ENCODE peak calls at places on chromosomes 3 and 15, in nine cellular contexts. Q is ovary, H is breast epithelium, R is uterus, J is sigmoid colon, T is spleen, D is IMR-90, V is transverse colon, O is H1. E is an unnamed sample.

GRCh38 chr3:138124689-138125420 is 7.3 kb downstream of the A4GNT start:
- DNase-seq in Q (no peak), H (no peak), R (no peak), J (no peak), T (no peak), D (peak; percentile 80), V (no peak), O (no peak), E (no peak)

GRCh38 chr3:165814380-165814779 is 22.8 kb downstream of the BCHE start:
- DNase-seq in Q (no peak), H (no peak), R (no peak), J (no peak), T (no peak), D (no peak), V (no peak), O (no peak), E (no peak)

GRCh38 chr15:41822957-41823356 is 4.9 kb upstream of the JMJD7 start:
- DNase-seq in Q (no peak), H (no peak), R (no peak), J (no peak), T (no peak), D (no peak), V (no peak), O (no peak), E (no peak)

GRCh38 chr3:54188176-54188791 is 65.9 kb downstream of the CACNA2D3 start:
- DNase-seq in Q (peak; percentile 37), H (no peak), R (no peak), J (no peak), T (no peak), D (peak; percentile 34), V (peak; percentile 38), O (no peak), E (peak; percentile 65)

GRCh38 chr3:12288466-12289129 is at the start of gene PPARG:
- DNase-seq in Q (peak; percentile 57), H (no peak), R (peak; percentile 34), J (no peak), T (peak; percentile 80), D (no peak), V (peak; percentile 76), O (no peak), E (peak; percentile 34)

GRCh38 chr3:86993704-86994103 is 2.8 kb upstream of the VGLL3 start:
- DNase-seq in Q (no peak), H (no peak), R (no peak), J (no peak), T (no peak), D (peak; percentile 67), V (no peak), O (no peak), E (no peak)

GRCh38 chr15:95127356-95127755 is 896.0 kb downstream of the MCTP2 start:
- DNase-seq in Q (no peak), H (no peak), R (no peak), J (no peak), T (no peak), D (peak; percentile 30), V (no peak), O (no peak), E (no peak)

GRCh38 chr15:35078221-35078915 is 6.7 kb downstream of the NANOGP8 start:
- DNase-seq in Q (peak; percentile 19), H (no peak), R (peak; percentile 48), J (no peak), T (no peak), D (peak; percentile 72), V (peak; percentile 14), O (no peak), E (peak; percentile 61)

GRCh38 chr3:152051501-152052404 is 178.3 kb downstream of the SUCNR1 start:
- DNase-seq in Q (no peak), H (no peak), R (no peak), J (no peak), T (no peak), D (peak; percentile 69), V (no peak), O (no peak), E (no peak)

GRCh38 chr15:75836953-75837321 is 6.3 kb upstream of the UBE2Q2 start:
- DNase-seq in Q (no peak), H (no peak), R (no peak), J (no peak), T (no peak), D (peak; percentile 84), V (no peak), O (no peak), E (no peak)

GRCh38 chr3:52527732-52528595 is 5.7 kb downstream of the NT5DC2 start:
- DNase-seq in Q (no peak), H (peak; percentile 24), R (peak; percentile 15), J (peak; percentile 58), T (peak; percentile 69), D (no peak), V (peak; percentile 6), O (no peak), E (no peak)

GRCh38 chr3:29284578-29284977 is 3.7 kb downstream of the RBMS3 start:
- DNase-seq in Q (no peak), H (no peak), R (no peak), J (no peak), T (no peak), D (peak; percentile 25), V (no peak), O (no peak), E (no peak)

GRCh38 chr3:29283739-29284138 is 2.9 kb downstream of the RBMS3 start:
- DNase-seq in Q (no peak), H (no peak), R (no peak), J (no peak), T (no peak), D (no peak), V (no peak), O (no peak), E (no peak)

GRCh38 chr3:29283297-29283681 is 2.4 kb downstream of the RBMS3 start:
- DNase-seq in Q (no peak), H (no peak), R (no peak), J (no peak), T (no peak), D (peak; percentile 15), V (no peak), O (no peak), E (no peak)

GRCh38 chr3:29285356-29286070 is 4.6 kb downstream of the RBMS3 start:
- DNase-seq in Q (peak; percentile 13), H (no peak), R (no peak), J (no peak), T (no peak), D (peak; percentile 33), V (no peak), O (no peak), E (no peak)

GRCh38 chr3:29286841-29287240 is 6.0 kb downstream of the RBMS3 start:
- DNase-seq in Q (no peak), H (no peak), R (no peak), J (no peak), T (no peak), D (peak; percentile 82), V (no peak), O (no peak), E (no peak)
- H3K4me3 ChIP-seq in Q (peak overlapping the region; percentile 28), H (peak overlapping the region; percentile 81), R (peak overlapping the region; percentile 28), J (peak overlapping the region; percentile 34), T (no peak overlapping the region), D (peak overlapping the region; percentile 20), V (no peak overlapping the region), O (no peak overlapping the region), E (peak overlapping the region; percentile 9)

DNA sequence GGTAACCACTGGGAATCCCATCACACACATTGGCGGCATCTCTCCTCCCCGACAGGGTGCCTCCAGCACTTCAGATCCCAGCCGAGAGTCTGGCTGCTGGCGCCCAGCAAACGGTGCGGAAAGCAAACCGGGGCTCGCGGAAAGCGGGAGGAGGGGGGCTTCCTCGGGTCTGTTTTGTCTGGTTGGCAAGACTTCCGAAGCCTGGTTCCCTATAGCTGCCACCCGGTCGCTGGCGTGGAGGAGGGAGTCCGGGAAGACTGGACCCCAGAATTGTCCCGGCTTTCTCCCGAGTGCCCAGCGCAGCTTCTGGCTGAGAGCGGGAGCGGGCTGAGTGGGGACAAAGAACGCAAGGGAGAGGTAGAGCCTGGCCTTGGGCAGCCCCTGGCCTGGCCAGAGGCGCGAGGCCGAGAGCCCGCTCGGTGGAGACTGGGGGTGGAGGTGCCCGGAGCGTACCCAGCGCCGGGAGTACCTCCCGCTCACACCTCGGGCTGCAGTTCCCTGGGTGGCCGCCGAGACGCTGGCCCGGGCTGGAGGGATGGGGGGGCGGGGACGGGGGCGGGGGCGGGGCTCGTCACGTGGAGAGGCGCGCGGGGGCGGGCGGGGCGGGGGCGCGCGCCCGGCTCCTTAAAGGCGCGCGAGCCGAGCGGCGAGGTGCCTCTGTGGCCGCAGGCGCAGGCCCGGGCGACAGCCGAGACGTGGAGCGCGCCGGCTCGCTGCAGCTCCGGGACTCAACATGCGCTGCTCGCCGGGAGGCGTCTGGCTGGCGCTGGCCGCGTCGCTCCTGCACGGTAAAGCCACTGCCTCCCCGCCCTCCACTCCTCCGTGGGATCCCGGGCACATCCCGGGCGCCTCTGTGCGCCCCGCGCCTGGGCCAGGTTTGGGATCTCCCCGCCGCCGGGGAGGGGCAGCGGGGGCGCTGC is at the start of gene CHRNA7:
- DNase-seq in Q (peak; percentile 30), H (no peak), R (peak; percentile 52), J (peak; percentile 71), T (peak; percentile 79), D (peak; percentile 3), V (peak; percentile 65), O (no peak), E (peak; percentile 73)
- TF ChIP-seq POLR2A in Q (no peak), H (no peak), R (no peak), J (no peak), T (no peak), D (no peak), V (peak; percentile 48), O (peak; percentile 91), E (no peak)

DNA sequence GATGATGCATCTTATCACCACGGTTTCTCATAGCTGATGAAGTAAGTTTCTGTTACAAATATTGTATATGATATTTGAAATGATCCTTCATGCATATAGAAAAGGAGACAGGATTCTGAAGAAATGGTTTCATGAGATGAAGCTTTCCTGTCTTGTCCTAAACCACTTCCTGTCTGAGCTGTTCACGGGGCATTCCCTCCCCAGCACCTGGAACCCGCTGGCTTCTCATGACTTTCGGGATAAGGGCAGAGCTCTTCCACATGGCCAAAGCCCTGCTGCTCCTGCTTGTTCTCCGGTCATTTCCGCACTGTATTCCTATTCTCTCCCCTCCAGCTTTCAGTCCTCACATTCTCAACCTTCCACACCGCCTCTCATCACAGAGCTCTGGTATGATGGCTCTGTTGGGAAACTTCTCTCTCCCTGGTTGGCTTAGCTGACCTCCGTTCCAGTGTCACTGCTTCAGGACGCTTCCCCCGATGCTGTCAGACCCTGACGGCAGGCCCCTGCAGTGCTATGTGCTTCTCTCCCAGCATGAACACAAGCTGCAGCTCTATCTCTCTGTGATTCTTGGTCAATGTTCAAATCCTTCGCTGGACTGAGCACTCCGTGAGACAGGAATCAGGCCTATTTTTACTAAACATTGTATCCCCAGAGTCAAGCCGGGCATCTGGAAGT is 86.9 kb upstream of the HERC1 start:
- DNase-seq in Q (no peak), H (no peak), R (no peak), J (no peak), T (no peak), D (no peak), V (no peak), O (no peak), E (no peak)
- H3K4me1 ChIP-seq in Q (peaks cover 8% of the 10 kb centered on the region), H (no peaks in the 10 kb centered on the region), R (no peaks in the 10 kb centered on the region), J (peaks cover 9% of the 10 kb centered on the region), T (peaks cover 19% of the 10 kb centered on the region), D (peaks cover 7% of the 10 kb centered on the region), V (peaks cover 2% of the 10 kb centered on the region), O (no peaks in the 10 kb centered on the region), E (peaks cover 35% of the 10 kb centered on the region)

DNA sequence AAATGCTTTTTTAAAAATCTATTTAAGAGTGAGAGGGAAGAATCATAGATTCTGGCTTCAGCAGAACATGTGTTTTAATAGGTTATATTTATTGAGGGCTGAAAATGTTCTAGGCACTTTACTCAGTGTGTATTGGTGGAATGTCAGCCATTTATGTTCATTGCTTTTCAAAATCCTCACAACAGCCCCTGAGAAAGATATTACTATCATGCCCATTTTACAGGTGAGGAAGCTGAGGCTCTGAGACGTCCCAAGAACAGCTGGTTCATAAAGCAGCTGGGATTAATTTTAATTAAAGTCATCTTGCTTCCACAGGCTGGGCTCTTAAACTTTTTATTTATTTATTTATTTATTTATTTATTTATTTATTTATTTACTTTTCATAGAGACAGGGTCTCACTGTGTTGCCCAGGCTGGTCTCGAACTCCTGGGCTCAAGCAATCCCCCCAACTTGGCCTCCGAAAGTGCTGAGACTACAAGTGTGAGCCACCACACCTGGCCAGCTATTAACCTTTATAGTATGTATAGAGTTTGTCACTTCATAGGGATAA is 364.6 kb downstream of the SHQ1 start:
- DNase-seq in Q (no peak), H (no peak), R (no peak), J (no peak), T (no peak), D (no peak), V (no peak), O (no peak), E (no peak)
- H3K4me3 ChIP-seq in Q (peak overlapping the region; percentile 29), H (no peak overlapping the region), R (peak overlapping the region; percentile 19), J (no peak overlapping the region), T (no peak overlapping the region), D (no peak overlapping the region), V (no peak overlapping the region), O (no peak overlapping the region), E (no peak overlapping the region)

E was measured in testis.